ENCODE peak calls at places on chromosomes 12 and 14, in four cellular contexts. R is GM20000, D is lower lobe of right lung, V is NCI-H1694 treated with DMSO at 0.1 percent for 48 hours. L is an unnamed sample.

GRCh38 chr12:26113194-26113654 is 11.6 kb downstream of the BHLHE41 start:
- DNase-seq in R (no peak), D (no peak), V (no peak), L (no peak)

GRCh38 chr12:11771895-11772502 is 122.5 kb downstream of the ETV6 start:
- DNase-seq in R (no peak), D (no peak), V (no peak), L (no peak)

GRCh38 chr14:21734457-21735074 is 60.9 kb upstream of the OR4E1 start:
- DNase-seq in R (peak), D (no peak), V (peak), L (no peak)

GRCh38 chr12:2877959-2878732 is 1.1 kb downstream of the RHNO1 start:
- DNase-seq in R (peak), D (no peak), V (no peak), L (no peak)

GRCh38 chr12:62631531-62632520 is 165.2 kb downstream of the MON2 start:
- DNase-seq in R (peak), D (peak), V (no peak), L (no peak)

GRCh38 chr12:13146539-13146938 is 43.1 kb upstream of the GSG1 start:
- DNase-seq in R (no peak), D (no peak), V (no peak), L (no peak)

GRCh38 chr14:91387135-91387849 is 30.3 kb downstream of the CCDC88C start:
- DNase-seq in R (no peak), D (peak), V (no peak), L (no peak)

GRCh38 chr12:54282949-54283593 is 2.5 kb downstream of the HNRNPA1 start:
- DNase-seq in R (no peak), D (no peak), V (no peak), L (no peak)

GRCh38 chr12:66409195-66409871 is 107.0 kb downstream of the HELB start:
- DNase-seq in R (no peak), D (no peak), V (peak), L (no peak)

L was measured in RWPE2.